ENCODE peak calls at places on chromosomes 7 and 10, in five cellular contexts. Q is CD8-positive, alpha-beta memory T cell; P is OCI-LY7; S is CD4-positive, alpha-beta T cell; Y is cardiac muscle cell. O is an unnamed sample.

GRCh38 chr10:11757452-11757819 is 15.3 kb downstream of the ECHDC3 start:
- DNase-seq in P (no peak), Q (no peak), Y (peak), S (no peak), O (peak)

GRCh38 chr7:2934211-2934731 is 90.2 kb upstream of the GNA12 start:
- DNase-seq in Q (no peak), P (no peak), S (no peak), Y (no peak), O (no peak)

GRCh38 chr10:83656924-83657323 is 482.4 kb upstream of the GHITM start:
- DNase-seq in Y (no peak), P (no peak), Q (no peak), S (no peak), O (no peak)

GRCh38 chr7:23377134-23377533 is 78.0 kb downstream of the MALSU1 start:
- DNase-seq in Y (no peak), Q (no peak), S (no peak), P (no peak), O (no peak)

GRCh38 chr10:33876547-33877400 is 542.3 kb upstream of the NRP1 start:
- DNase-seq in P (no peak), Q (no peak), Y (no peak), S (no peak), O (no peak)

GRCh38 chr10:83538047-83538446 is 601.3 kb upstream of the GHITM start:
- DNase-seq in S (no peak), Q (no peak), Y (no peak), P (no peak), O (no peak)

GRCh38 chr10:75408512-75408881 is 6.9 kb upstream of the ZNF503 start:
- DNase-seq in P (no peak), S (no peak), Y (peak), Q (no peak), O (no peak)

GRCh38 chr10:44628921-44629320 is 244.0 kb upstream of the CXCL12 start:
- DNase-seq in Q (no peak), P (no peak), S (no peak), Y (no peak), O (no peak)

GRCh38 chr10:43230101-43230908 is 36.6 kb downstream of the RASGEF1A start:
- DNase-seq in S (no peak), Q (no peak), P (no peak), Y (no peak), O (no peak)

GRCh38 chr10:88934900-88935672 is 17.5 kb downstream of the ACTA2 start:
- DNase-seq in Y (peak), Q (peak), P (peak), S (peak), O (peak)

GRCh38 chr7:101702362-101702850 is 73.3 kb upstream of the MYL10 start:
- DNase-seq in Q (no peak), S (no peak), P (peak), Y (no peak), O (no peak)

GRCh38 chr7:5420841-5421625 is 2.6 kb downstream of the TNRC18 start:
- DNase-seq in S (no peak), Q (no peak), Y (peak), P (no peak), O (peak)

GRCh38 chr7:93902777-93903423 is 3.5 kb upstream of the GNGT1 start:
- DNase-seq in Y (peak), P (peak), Q (no peak), S (no peak), O (peak)

GRCh38 chr10:113614304-113614703 is 49.5 kb downstream of the NRAP start:
- DNase-seq in Q (no peak), S (no peak), P (no peak), Y (no peak), O (no peak)

GRCh38 chr10:59323036-59323459 is 39.3 kb downstream of the FAM13C start:
- DNase-seq in P (no peak), Y (no peak), S (no peak), Q (no peak), O (no peak)

GRCh38 chr7:42876182-42877068 is 35.4 kb downstream of the C7orf25 start:
- DNase-seq in S (peak), Q (no peak), Y (peak), P (peak), O (no peak)

GRCh38 chr7:90383879-90384278 is 19.4 kb upstream of the CLDN12 start:
- DNase-seq in S (no peak), P (no peak), Q (no peak), Y (no peak), O (no peak)

GRCh38 chr10:1734288-1734687 is 3.0 kb downstream of the ADARB2 start:
- DNase-seq in Q (no peak), S (no peak), P (no peak), Y (no peak), O (no peak)

GRCh38 chr10:58275908-58276307 is 6.9 kb downstream of the CISD1 start:
- DNase-seq in P (no peak), S (no peak), Q (no peak), Y (no peak), O (no peak)

GRCh38 chr7:77330169-77330882 is 85.8 kb downstream of the GSAP start:
- DNase-seq in P (peak), S (no peak), Y (no peak), Q (no peak), O (no peak)

GRCh38 chr10:80204801-80205477 is 398 bp downstream of the ANXA11 start:
- DNase-seq in S (peak), Y (peak), Q (no peak), P (peak), O (no peak)

GRCh38 chr10:110311357-110311949 is 6.7 kb upstream of the SMNDC1 start:
- DNase-seq in Y (peak), P (peak), Q (peak), S (peak), O (no peak)

GRCh38 chr10:131888186-131888604 is 12.6 kb upstream of the PPP2R2D start:
- DNase-seq in Y (no peak), Q (no peak), P (no peak), S (no peak), O (no peak)

GRCh38 chr10:47311193-47311899 is 10.9 kb upstream of the GDF2 start:
- DNase-seq in Q (peak), P (no peak), S (peak), Y (no peak), O (no peak)

GRCh38 chr7:111744501-111745155 is 182.3 kb upstream of the IMMP2L start:
- DNase-seq in Q (no peak), Y (no peak), P (no peak), S (no peak), O (no peak)

GRCh38 chr7:35729061-35729783 is 34.3 kb upstream of the HERPUD2 start:
- DNase-seq in Y (no peak), P (peak), Q (peak), S (no peak), O (no peak)

GRCh38 chr7:107811934-107812333 is 8.9 kb upstream of the SLC26A3 start:
- DNase-seq in Y (no peak), S (no peak), P (no peak), Q (no peak), O (no peak)

GRCh38 chr10:26879744-26880143 is 19.0 kb upstream of the ABI1 start:
- DNase-seq in Q (no peak), S (no peak), P (peak), Y (peak), O (no peak)

GRCh38 chr7:4815609-4816418 is 40.4 kb downstream of the AP5Z1 start:
- DNase-seq in Y (no peak), Q (no peak), P (no peak), S (no peak), O (no peak)

GRCh38 chr10:11411926-11412545 is 199.4 kb downstream of the USP6NL start:
- DNase-seq in Y (no peak), Q (no peak), S (no peak), P (peak), O (no peak)

GRCh38 chr7:104206841-104207240 is 972 bp downstream of the ORC5 start:
- DNase-seq in Q (no peak), Y (no peak), S (no peak), P (peak), O (no peak)

GRCh38 chr7:114255404-114255841 is 159.2 kb upstream of the FOXP2 start:
- DNase-seq in Y (no peak), P (no peak), S (no peak), Q (no peak), O (no peak)

GRCh38 chr10:77355844-77356243 is 281.8 kb downstream of the KCNMA1 start:
- DNase-seq in P (no peak), Q (no peak), S (no peak), Y (no peak), O (no peak)

GRCh38 chr10:62528441-62528840 is 154.3 kb downstream of the ZNF365 start:
- DNase-seq in S (no peak), Q (no peak), Y (no peak), P (peak), O (no peak)

GRCh38 chr7:47390914-47391313 is 191.0 kb downstream of the TNS3 start:
- DNase-seq in Y (no peak), S (no peak), Q (no peak), P (peak), O (no peak)

GRCh38 chr7:74318043-74318442 is 28.8 kb downstream of the CLIP2 start:
- DNase-seq in Q (no peak), P (no peak), S (no peak), Y (no peak), O (no peak)

GRCh38 chr7:91293136-91293535 is 28.9 kb downstream of the FZD1 start:
- DNase-seq in S (no peak), Y (no peak), P (no peak), Q (no peak), O (no peak)

GRCh38 chr7:77199008-77199966 is at the start of gene FGL2:
- DNase-seq in S (peak), P (peak), Q (peak), Y (peak), O (no peak)

DNA sequence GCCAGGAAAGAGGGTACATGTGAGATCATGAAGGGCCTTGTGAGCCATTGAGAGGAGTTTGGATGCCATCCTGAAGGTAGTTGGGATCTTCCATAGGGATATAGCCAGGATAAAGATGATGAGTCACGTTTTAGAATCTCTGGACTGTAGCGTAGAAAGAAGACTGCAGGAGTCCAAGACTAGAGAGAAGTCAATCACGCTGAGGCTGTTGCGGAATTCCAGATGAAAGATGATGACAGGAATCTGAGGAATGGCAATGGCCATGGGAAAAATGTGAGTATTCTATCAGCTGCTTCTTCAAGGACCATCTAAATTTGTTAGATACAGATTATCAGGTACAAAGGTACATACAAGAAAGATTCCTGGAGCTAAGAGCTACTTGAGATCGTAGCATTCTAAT is 711.3 kb downstream of the GRM8 start:
- DNase-seq in S (no peak), Q (no peak), Y (no peak), P (no peak), O (no peak)
- H3K27ac ChIP-seq in S (no peak), Q (no peak), Y (no peak), P (no peak), O (no peak)

GRCh38 chr10:94780844-94781243 is 18.4 kb downstream of the CYP2C19 start:
- DNase-seq in S (no peak), Q (no peak), P (no peak), Y (no peak), O (no peak)

GRCh38 chr10:94777886-94778458 is 15.5 kb downstream of the CYP2C19 start:
- DNase-seq in S (no peak), P (no peak), Q (no peak), Y (no peak), O (no peak)
- H3K27ac ChIP-seq in S (no peak), P (no peak), Q (no peak), Y (no peak), O (no peak)

GRCh38 chr10:71831646-71832552 is 19.2 kb downstream of the PSAP start:
- DNase-seq in S (no peak), Q (no peak), Y (no peak), P (no peak), O (no peak)

GRCh38 chr10:71828702-71829101 is 22.3 kb downstream of the PSAP start:
- DNase-seq in Q (no peak), P (no peak), S (no peak), Y (no peak), O (no peak)

GRCh38 chr10:71829171-71829570 is 21.9 kb downstream of the PSAP start:
- DNase-seq in S (no peak), P (no peak), Y (no peak), Q (no peak), O (no peak)

GRCh38 chr10:71832967-71833366 is 18.1 kb downstream of the PSAP start:
- DNase-seq in S (no peak), Q (no peak), Y (no peak), P (peak), O (no peak)

GRCh38 chr10:71830726-71831125 is 20.3 kb downstream of the PSAP start:
- DNase-seq in P (no peak), Q (no peak), S (no peak), Y (no peak), O (no peak)
- H3K27ac ChIP-seq in P (no peak), Q (no peak), S (no peak), Y (no peak), O (no peak)

DNA sequence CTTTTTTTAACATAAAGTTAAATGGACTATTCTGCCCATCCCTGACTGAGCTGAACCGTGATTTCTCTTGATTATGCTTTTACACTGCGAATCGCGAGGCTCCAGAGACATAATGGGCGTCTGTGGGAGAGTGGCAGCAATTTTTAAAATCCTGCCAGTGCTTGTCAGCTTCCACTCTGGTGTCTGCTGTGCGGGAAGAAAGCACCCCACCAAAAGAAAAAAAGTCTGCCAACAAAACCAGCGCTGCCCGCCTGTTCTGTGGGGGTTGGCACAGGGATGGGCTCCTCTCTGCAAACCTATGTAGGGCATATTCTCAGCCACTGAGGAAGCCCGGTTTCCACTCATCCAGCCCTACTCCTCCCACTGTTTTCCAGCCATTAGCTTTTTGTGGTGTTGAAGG is 592.3 kb upstream of the GALNT17 start:
- DNase-seq in Y (no peak), S (no peak), P (no peak), Q (no peak), O (peak)
- H3K27ac ChIP-seq in Y (no peak), S (no peak), P (no peak), Q (no peak), O (no peak)

GRCh38 chr10:25245171-25245570 is 70.4 kb downstream of the GPR158 start:
- DNase-seq in Q (no peak), P (no peak), S (no peak), Y (no peak), O (no peak)
- H3K27ac ChIP-seq in Q (no peak), P (no peak), S (no peak), Y (no peak), O (no peak)

GRCh38 chr10:126580873-126581647 is 89.4 kb downstream of the C10orf90 start:
- DNase-seq in Q (no peak), Y (no peak), S (no peak), P (no peak), O (no peak)

GRCh38 chr10:126584836-126585235 is 85.7 kb downstream of the C10orf90 start:
- DNase-seq in Y (no peak), P (no peak), Q (no peak), S (no peak), O (no peak)

GRCh38 chr10:126581648-126582046 is 88.8 kb downstream of the C10orf90 start:
- DNase-seq in Q (no peak), P (no peak), S (no peak), Y (no peak), O (no peak)

GRCh38 chr10:126585249-126585986 is 85.1 kb downstream of the C10orf90 start:
- DNase-seq in S (no peak), Q (no peak), P (no peak), Y (no peak), O (no peak)

DNA sequence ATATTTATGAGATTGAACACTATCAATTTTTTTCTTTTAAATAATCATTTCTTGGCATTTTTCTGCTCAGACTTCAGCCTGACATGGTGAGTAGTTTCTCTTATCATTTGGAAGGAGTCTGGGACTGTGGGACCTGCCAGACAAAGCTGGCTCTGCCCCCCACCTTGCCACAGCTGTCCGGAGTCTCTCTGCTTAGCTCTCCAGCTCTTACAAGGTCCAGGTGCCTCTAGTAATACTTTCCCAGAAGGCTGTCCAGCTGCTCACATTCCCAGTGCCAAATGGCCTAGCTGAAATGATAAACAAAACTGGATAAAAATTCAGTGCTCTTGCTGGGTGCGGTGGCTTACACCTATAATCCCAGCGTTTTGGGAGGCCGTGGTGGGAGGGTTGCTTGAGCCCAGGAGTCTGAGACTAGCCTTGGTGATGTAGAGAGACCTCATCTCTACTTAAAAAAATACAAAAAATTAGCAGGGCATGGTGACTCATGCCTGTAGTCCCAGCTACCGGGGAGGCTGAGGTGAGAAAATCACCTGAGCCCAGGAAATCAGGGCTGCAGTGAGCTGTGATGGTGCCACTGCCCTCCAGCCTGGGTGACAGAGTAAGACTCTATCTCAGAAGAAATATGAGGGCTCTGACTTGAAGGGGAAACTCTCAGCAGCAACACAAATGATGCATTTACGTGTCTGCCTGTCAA is 86.8 kb downstream of the C10orf90 start:
- DNase-seq in P (no peak), S (no peak), Q (no peak), Y (no peak), O (no peak)
- H3K27ac ChIP-seq in P (no peak), S (no peak), Q (no peak), Y (no peak), O (peak)

GRCh38 chr7:150717821-150718420 is 1.5 kb downstream of the GIMAP1 start:
- DNase-seq in Y (no peak), P (no peak), Q (no peak), S (no peak), O (no peak)
- H3K27ac ChIP-seq in Y (no peak), P (no peak), Q (peak), S (peak), O (no peak)

DNA sequence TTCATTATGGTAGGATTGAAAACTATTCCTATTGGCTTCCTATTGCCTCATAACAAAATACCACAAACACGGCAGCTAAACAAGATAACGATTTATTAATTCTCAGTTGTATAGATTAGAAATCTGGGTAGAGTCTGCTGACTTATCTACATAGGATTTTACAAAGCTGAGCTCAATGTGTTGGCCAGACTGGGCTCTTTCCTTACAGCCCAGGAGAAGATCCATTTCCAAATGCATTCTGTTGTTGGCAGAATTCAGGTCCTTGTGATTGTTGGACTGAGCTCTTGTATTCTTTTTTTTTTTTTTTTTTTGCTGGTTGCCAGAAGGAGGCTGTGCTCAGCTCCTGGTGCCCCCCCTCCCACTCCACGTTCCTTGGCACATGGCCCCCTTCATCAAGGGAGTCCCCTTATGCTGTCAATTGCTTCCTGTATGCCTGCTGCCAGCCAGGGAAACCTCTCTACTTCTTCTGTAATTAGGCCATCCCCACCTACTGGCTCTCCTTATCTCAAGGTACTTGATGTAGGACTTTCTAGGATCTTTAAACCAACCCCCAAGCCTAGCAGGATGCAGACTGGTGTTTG is 518.1 kb upstream of the AKR1E2 start:
- DNase-seq in S (no peak), P (no peak), Y (peak), Q (no peak), O (no peak)
- H3K27ac ChIP-seq in S (no peak), P (no peak), Y (no peak), Q (no peak), O (no peak)

GRCh38 chr10:50512214-50512595 is 111.6 kb downstream of the SGMS1 start:
- DNase-seq in S (no peak), Y (no peak), Q (no peak), P (no peak), O (no peak)

GRCh38 chr10:50511512-50512213 is 112.1 kb downstream of the SGMS1 start:
- DNase-seq in Q (no peak), Y (no peak), S (no peak), P (no peak), O (no peak)

GRCh38 chr10:50508315-50509051 is 115.3 kb downstream of the SGMS1 start:
- DNase-seq in Y (no peak), S (no peak), P (no peak), Q (peak), O (no peak)

GRCh38 chr10:50512743-50513416 is 110.9 kb downstream of the SGMS1 start:
- DNase-seq in Y (no peak), Q (no peak), P (peak), S (no peak), O (no peak)

GRCh38 chr10:50510517-50511473 is 113.0 kb downstream of the SGMS1 start:
- DNase-seq in P (no peak), S (no peak), Q (no peak), Y (no peak), O (no peak)
- H3K27ac ChIP-seq in P (no peak), S (no peak), Q (no peak), Y (no peak), O (peak)

O was measured in substantia nigra.